ENCODE peak calls at places on chromosomes 6 and 20, in six cellular contexts. Y is GM12891, L is HepG2, Z is GM12878, Q is H1, N is K562. A is an unnamed sample.

GRCh38 chr6:126302191-126302590 is 37.7 kb upstream of the CENPW start:
- DNase-seq in N (no peak), Y (no peak), L (no peak), Q (no peak), Z (no peak), A (no peak)

GRCh38 chr6:135832186-135832585 is 19.3 kb upstream of the PDE7B start:
- DNase-seq in Y (no peak), N (no peak), Z (no peak), Q (no peak), L (no peak), A (no peak)

GRCh38 chr6:145882121-145882531 is 67.5 kb upstream of the FBXO30 start:
- DNase-seq in L (no peak), Y (no peak), Q (no peak), N (no peak), Z (no peak), A (no peak)

GRCh38 chr6:132041706-132042105 is 90.5 kb upstream of the CCN2 start:
- DNase-seq in N (no peak), Z (no peak), Q (no peak), Y (no peak), L (no peak), A (no peak)

GRCh38 chr6:44951253-44951656 is 376.9 kb upstream of the RUNX2 start:
- DNase-seq in Q (no peak), N (no peak), L (peak), Z (no peak), Y (no peak), A (no peak)

GRCh38 chr6:170464080-170464479 is 89.0 kb downstream of the PSMB1 start:
- DNase-seq in Z (no peak), L (no peak), Y (no peak), Q (no peak), N (no peak), A (no peak)

GRCh38 chr20:31740208-31740607 is 1.1 kb downstream of the TPX2 start:
- DNase-seq in Y (no peak), Q (no peak), N (peak), L (no peak), Z (no peak), A (no peak)

GRCh38 chr6:13579911-13580310 is 5.5 kb downstream of the SIRT5 start:
- DNase-seq in Q (no peak), L (no peak), N (no peak), Y (no peak), Z (no peak), A (no peak)

GRCh38 chr6:166485651-166486535 is 100.6 kb downstream of the RAMACL start:
- DNase-seq in N (no peak), Z (no peak), L (no peak), Y (no peak), Q (no peak), A (no peak)

GRCh38 chr6:160030103-160030502 is 61.2 kb downstream of the IGF2R start:
- DNase-seq in N (no peak), Q (peak), Z (no peak), Y (no peak), L (no peak), A (no peak)

GRCh38 chr20:22796465-22797077 is 212.2 kb upstream of the FOXA2 start:
- DNase-seq in Y (no peak), N (no peak), Q (no peak), L (no peak), Z (no peak), A (no peak)

GRCh38 chr6:151136141-151136755 is 103.5 kb upstream of the AKAP12 start:
- DNase-seq in N (peak), Q (no peak), Y (no peak), L (peak), Z (no peak), A (no peak)

GRCh38 chr6:105321728-105322127 is 81.2 kb downstream of the PREP start:
- DNase-seq in Z (no peak), N (no peak), Q (no peak), Y (no peak), L (no peak), A (no peak)

GRCh38 chr20:9617062-9617461 is 102.7 kb downstream of the LAMP5 start:
- DNase-seq in Z (no peak), Y (no peak), Q (no peak), L (peak), N (peak), A (no peak)

GRCh38 chr6:135209803-135210202 is 28.7 kb downstream of the MYB start:
- DNase-seq in L (no peak), N (no peak), Q (no peak), Y (no peak), Z (no peak), A (no peak)

GRCh38 chr6:87364602-87365252 is 20.1 kb downstream of the C6orf163 start:
- DNase-seq in Q (no peak), Y (no peak), L (no peak), Z (no peak), N (peak), A (no peak)

GRCh38 chr6:104940881-104941693 is 15.8 kb upstream of the LIN28B start:
- DNase-seq in Q (no peak), Y (peak), Z (no peak), L (peak), N (peak), A (no peak)

GRCh38 chr6:113596907-113597583 is 260.1 kb upstream of the MARCKS start:
- DNase-seq in N (no peak), Y (no peak), L (no peak), Q (no peak), Z (no peak), A (no peak)

GRCh38 chr20:36824142-36824940 is 50.8 kb upstream of the DSN1 start:
- DNase-seq in Z (no peak), L (no peak), N (no peak), Y (no peak), Q (no peak), A (no peak)

GRCh38 chr6:10138917-10139316 is 276.0 kb downstream of the TFAP2A start:
- DNase-seq in N (peak), Q (no peak), Y (no peak), Z (no peak), L (no peak), A (no peak)

GRCh38 chr6:44826277-44826676 is 438.8 kb downstream of the CDC5L start:
- DNase-seq in Y (no peak), L (no peak), Q (no peak), N (no peak), Z (no peak), A (no peak)

GRCh38 chr6:16130932-16131387 is 2.1 kb downstream of the MYLIP start:
- DNase-seq in Z (peak), L (peak), Y (peak), Q (no peak), N (peak), A (no peak)

GRCh38 chr6:141103246-141103645 is 1029.5 kb upstream of the GJE1 start:
- DNase-seq in Q (no peak), Y (no peak), N (no peak), Z (no peak), L (no peak), A (no peak)

GRCh38 chr20:10007747-10008146 is 27.0 kb upstream of the ANKEF1 start:
- DNase-seq in Y (no peak), L (no peak), Z (no peak), N (peak), Q (no peak), A (no peak)

GRCh38 chr6:2081155-2082138 is 164.0 kb downstream of the GMDS start:
- DNase-seq in Q (no peak), Z (peak), N (no peak), Y (peak), L (no peak), A (no peak)

GRCh38 chr20:2386516-2387179 is 5.9 kb downstream of the TGM6 start:
- DNase-seq in Z (no peak), N (no peak), Q (no peak), Y (no peak), L (no peak), A (no peak)

GRCh38 chr6:10852281-10852965 is 14.1 kb upstream of the MAK start:
- DNase-seq in L (no peak), N (no peak), Y (no peak), Z (no peak), Q (no peak), A (no peak)

GRCh38 chr20:20835897-20836296 is 123.5 kb upstream of the RALGAPA2 start:
- DNase-seq in Z (no peak), Q (no peak), Y (no peak), N (no peak), L (no peak), A (no peak)

GRCh38 chr6:155974967-155975366 is 519.3 kb upstream of the NOX3 start:
- DNase-seq in Y (no peak), Q (no peak), Z (no peak), N (no peak), L (no peak), A (no peak)

GRCh38 chr6:87645080-87645479 is 55.1 kb downstream of the ORC3 start:
- DNase-seq in Z (no peak), N (no peak), Y (peak), L (no peak), Q (no peak), A (no peak)

GRCh38 chr20:3312940-3313656 is 74.1 kb upstream of the SLC4A11 start:
- DNase-seq in L (peak), N (no peak), Z (no peak), Y (no peak), Q (no peak), A (no peak)

GRCh38 chr20:23141450-23142161 is 55.5 kb upstream of the CD93 start:
- DNase-seq in N (no peak), L (peak), Q (no peak), Z (no peak), Y (no peak), A (no peak)

GRCh38 chr6:127841811-127842210 is 59.0 kb downstream of the THEMIS start:
- DNase-seq in N (no peak), Y (no peak), Z (no peak), L (no peak), Q (no peak), A (no peak)

GRCh38 chr6:16064687-16065086 is 64.2 kb upstream of the MYLIP start:
- DNase-seq in Z (no peak), Q (peak), L (no peak), Y (no peak), N (no peak), A (no peak)

GRCh38 chr6:158508450-158508849 is 51.4 kb upstream of the TMEM181 start:
- DNase-seq in Z (no peak), N (no peak), Y (no peak), Q (no peak), L (no peak), A (no peak)

GRCh38 chr6:144190593-144190992 is 40.3 kb downstream of the STX11 start:
- DNase-seq in Y (no peak), Q (no peak), L (no peak), N (no peak), Z (no peak), A (no peak)

GRCh38 chr20:50308513-50309279 is 118.1 kb downstream of the CEBPB start:
- DNase-seq in N (peak), Q (no peak), Y (no peak), Z (no peak), L (peak), A (no peak)
- TF ChIP-seq POLR2A in N (no peak), Q (no peak), Y (no peak), Z (no peak), L (no peak), A (no peak)

DNA sequence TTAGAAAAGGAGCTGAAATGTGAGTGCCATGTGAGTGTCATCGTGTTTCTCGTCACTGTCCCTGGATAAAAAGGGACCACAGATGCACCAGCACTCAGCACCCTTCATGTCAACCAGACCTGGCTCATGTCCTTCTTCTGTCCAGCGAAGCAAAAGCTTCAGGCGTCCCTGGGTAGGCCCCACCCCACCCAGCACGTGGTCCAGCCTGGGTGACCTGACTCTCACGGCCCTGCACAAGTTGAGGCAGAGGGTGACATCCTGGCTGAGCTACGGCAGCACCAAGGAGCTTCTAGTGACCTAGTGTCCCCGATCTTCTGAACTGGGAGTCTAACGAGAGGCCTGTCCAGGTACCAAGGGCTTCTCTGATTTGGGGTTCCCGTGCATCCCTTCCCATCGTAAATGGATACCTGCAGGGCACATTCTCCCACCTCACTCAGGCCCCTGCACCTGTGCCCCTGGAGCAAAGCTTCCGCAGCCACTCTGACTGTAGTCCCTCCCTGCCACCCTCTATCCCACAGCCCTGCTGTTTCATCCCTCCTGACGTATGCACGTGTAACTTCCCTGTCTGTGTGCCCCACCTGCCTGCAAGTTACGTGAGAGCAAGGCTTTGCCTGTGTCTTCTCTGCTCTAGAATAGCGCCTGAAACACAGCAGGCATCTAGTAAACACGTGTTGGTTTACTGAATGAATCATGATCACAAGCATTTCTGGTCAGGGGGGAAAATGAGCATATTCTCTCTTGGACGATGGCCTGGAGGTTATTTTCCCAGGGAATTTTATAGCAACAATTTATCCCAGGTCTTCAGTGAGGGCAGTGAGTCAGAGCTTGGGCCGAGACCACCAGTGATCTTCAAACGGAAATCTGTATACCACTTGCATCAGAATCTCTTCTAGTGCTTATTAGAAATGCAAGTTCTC is 38.0 kb downstream of the PSMG4 start:
- DNase-seq in N (no peak), Y (no peak), Z (no peak), L (no peak), Q (no peak), A (no peak)
- TF ChIP-seq TAF1 in N (no peak), Y (no peak), Z (no peak), L (no peak), Q (no peak), A (no peak)

DNA sequence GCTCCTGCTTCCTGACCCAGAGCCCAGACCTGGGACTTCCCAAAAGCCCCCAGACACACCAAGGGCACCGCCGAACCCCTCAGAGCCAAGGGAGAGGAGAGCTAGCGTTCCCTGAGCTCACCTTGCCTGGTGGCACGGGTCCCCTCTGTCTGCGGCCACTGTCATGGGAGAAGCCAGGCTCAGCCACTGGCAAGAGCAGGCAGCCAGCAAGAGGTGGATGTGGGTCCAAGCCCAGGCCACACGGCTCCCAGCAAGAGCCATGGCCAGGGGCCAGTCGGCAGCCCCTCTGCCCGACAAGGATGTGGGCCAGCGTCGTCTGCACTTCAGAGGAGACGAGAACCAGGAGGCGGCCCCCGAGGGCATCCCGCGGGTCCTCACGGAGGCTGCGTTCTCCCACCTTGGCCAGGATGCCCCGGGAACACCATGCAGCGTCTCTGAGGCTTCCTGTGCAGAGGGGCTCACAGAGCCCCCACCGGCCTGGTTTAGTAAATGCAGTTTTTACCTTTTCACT is 2.2 kb upstream of the PPDPF start:
- DNase-seq in N (no peak), Y (no peak), L (no peak), Q (no peak), Z (no peak), A (no peak)
- TF ChIP-seq POLR2A in N (no peak), Y (no peak), L (no peak), Q (no peak), Z (no peak), A (no peak)

GRCh38 chr6:138824482-138825134 is 28.7 kb downstream of the ECT2L start:
- DNase-seq in N (peak), Z (no peak), Q (no peak), L (peak), Y (no peak), A (no peak)

GRCh38 chr6:138833819-138834539 is 38.1 kb downstream of the ECT2L start:
- DNase-seq in N (no peak), Y (no peak), Q (no peak), L (no peak), Z (no peak), A (no peak)

GRCh38 chr6:138832182-138832581 is 36.3 kb downstream of the ECT2L start:
- DNase-seq in N (no peak), L (no peak), Z (no peak), Q (no peak), Y (no peak), A (no peak)

GRCh38 chr6:138830273-138830672 is 34.4 kb downstream of the ECT2L start:
- DNase-seq in Y (no peak), Q (no peak), N (no peak), L (no peak), Z (no peak), A (no peak)
- TF ChIP-seq TAF1 in Y (no peak), Q (no peak), N (no peak), L (no peak), Z (no peak), A (no peak)

DNA sequence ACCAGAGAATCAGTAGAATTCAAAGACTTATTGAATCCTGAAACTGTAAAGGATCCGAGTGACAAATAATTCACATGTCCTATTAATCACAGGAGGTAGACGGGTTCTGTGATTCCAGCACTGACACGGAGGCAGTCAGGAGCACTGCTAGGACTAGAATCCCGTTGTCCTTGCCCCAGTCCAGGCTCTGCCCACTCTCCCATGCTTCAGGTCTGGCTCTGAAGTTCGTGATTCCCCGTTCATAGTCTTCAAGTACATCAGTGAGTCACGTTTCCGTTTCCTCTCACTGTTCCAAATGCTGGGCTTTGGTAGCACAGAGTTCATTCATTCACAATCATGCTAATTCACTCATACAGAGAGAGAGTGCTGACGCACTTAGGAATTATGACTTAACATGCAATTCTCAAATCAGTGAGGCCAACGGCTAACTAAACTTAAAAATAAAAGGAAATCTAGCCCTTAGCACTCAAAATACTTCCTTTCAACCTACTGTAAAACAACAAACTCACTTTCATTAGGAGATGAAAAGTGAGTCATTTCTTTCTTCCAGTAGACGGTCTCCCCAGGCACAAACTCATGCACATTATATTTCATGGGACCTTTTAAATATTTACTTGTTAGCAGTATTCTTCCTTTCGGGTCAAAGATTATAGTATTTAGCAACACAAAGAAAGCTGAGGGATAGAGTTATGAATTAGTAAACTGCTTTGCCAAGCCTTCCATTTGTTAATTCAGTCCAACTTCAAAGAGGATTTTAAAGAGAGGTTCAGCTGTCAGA is 94.0 kb upstream of the NHSL1 start:
- DNase-seq in L (peak), Q (no peak), Y (peak), Z (peak), N (no peak), A (no peak)
- TF ChIP-seq POLR2A in L (peak), Q (no peak), Y (peak), Z (no peak), N (no peak), A (peak)

GRCh38 chr20:50245561-50246366 is 55.1 kb downstream of the CEBPB start:
- DNase-seq in L (no peak), N (no peak), Z (no peak), Q (no peak), Y (no peak), A (no peak)
- TF ChIP-seq TAF1 in L (no peak), N (no peak), Z (no peak), Q (no peak), Y (no peak), A (no peak)

GRCh38 chr20:50957798-50958732 is at the start of gene DPM1:
- DNase-seq in Y (peak), Z (peak), L (peak), N (peak), Q (peak), A (peak)
- TF ChIP-seq POLR2A in Y (peak), Z (peak), L (peak), N (peak), Q (peak), A (peak)

GRCh38 chr20:63947638-63948456 is 8.4 kb downstream of the UCKL1 start:
- DNase-seq in N (no peak), Y (no peak), L (no peak), Z (no peak), Q (no peak), A (no peak)
- TF ChIP-seq TAF1 in N (no peak), Y (no peak), L (no peak), Z (no peak), Q (no peak), A (no peak)

DNA sequence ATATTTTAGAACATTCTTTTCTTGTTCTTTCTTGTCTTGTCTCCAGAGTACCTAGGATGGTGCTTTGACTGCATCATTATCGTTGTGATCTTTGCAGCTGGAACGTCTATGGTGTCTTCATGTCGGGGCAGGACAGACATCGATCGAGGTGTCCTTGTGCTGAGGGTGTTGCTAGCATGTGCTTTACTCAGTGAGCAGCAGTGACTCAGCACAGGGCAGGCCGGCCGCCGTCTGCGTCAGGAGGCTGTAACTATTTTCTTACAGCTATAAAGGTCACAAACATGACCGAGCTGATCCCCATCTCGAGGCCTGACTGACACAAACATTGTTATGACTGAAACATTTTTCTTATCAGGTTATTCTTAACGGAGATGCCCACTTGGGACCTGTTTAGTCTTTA is 14.9 kb upstream of the CTCFL start:
- DNase-seq in Q (no peak), L (no peak), N (peak), Z (no peak), Y (no peak), A (no peak)
- TF ChIP-seq POLR2A in Q (no peak), L (no peak), N (no peak), Z (no peak), Y (no peak), A (no peak)

GRCh38 chr20:44586986-44587980 is 4.9 kb downstream of the PKIG start:
- DNase-seq in L (no peak), N (no peak), Z (no peak), Q (no peak), Y (no peak), A (no peak)

GRCh38 chr20:44584103-44584690 is 1.8 kb downstream of the PKIG start:
- DNase-seq in Y (no peak), Q (no peak), N (no peak), L (no peak), Z (no peak), A (no peak)

GRCh38 chr20:44589522-44589921 is 7.1 kb downstream of the PKIG start:
- DNase-seq in Y (no peak), L (no peak), Q (no peak), N (no peak), Z (no peak), A (no peak)

GRCh38 chr20:44585042-44585968 is 2.9 kb downstream of the PKIG start:
- DNase-seq in L (no peak), N (no peak), Y (no peak), Q (no peak), Z (peak), A (no peak)

GRCh38 chr20:44586289-44586911 is 4.0 kb downstream of the PKIG start:
- DNase-seq in Y (no peak), Z (peak), L (no peak), Q (no peak), N (no peak), A (peak)
- TF ChIP-seq TAF1 in Y (peak), Z (no peak), L (no peak), Q (no peak), N (no peak), A (peak)